ENCODE peak calls at places on chromosomes 12 and 14, in five cellular contexts. J, H, P, W and D are unnamed samples.

GRCh38 chr12:127903146-127903545 is 363.8 kb upstream of the TMEM132C start:
- DNase-seq in J (no peak), H (no peak), P (no peak), W (no peak), D (no peak)

GRCh38 chr14:22882529-22883190 is 362 bp upstream of the REM2 start:
- DNase-seq in J (peak; percentile 44), H (peak; percentile 39), P (peak; percentile 81), W (peak; percentile 39), D (no peak)

GRCh38 chr12:13573698-13574321 is 377.3 kb downstream of the EMP1 start:
- DNase-seq in J (no peak), H (peak; percentile 52), P (no peak), W (peak; percentile 58), D (no peak)

GRCh38 chr12:98592825-98593322 is 612 bp upstream of the SLC25A3 start:
- DNase-seq in J (no peak), H (peak; percentile 12), P (no peak), W (no peak), D (no peak)

GRCh38 chr12:7483343-7483742 is 20.2 kb downstream of the CD163 start:
- DNase-seq in J (no peak), H (peak; percentile 7), P (no peak), W (no peak), D (no peak)

GRCh38 chr12:89067436-89067835 is 284.9 kb downstream of the DUSP6 start:
- DNase-seq in J (no peak), H (peak; percentile 96), P (no peak), W (peak; percentile 72), D (no peak)

GRCh38 chr14:84670801-84671200 is 859.1 kb upstream of the FLRT2 start:
- DNase-seq in J (no peak), H (no peak), P (no peak), W (no peak), D (no peak)

GRCh38 chr12:91274886-91275285 is 92.3 kb upstream of the DCN start:
- DNase-seq in J (peak; percentile 9), H (no peak), P (peak; percentile 30), W (peak; percentile 88), D (peak; percentile 75)

GRCh38 chr12:7162691-7163114 is 26.8 kb upstream of the PEX5 start:
- DNase-seq in J (peak; percentile 24), H (peak; percentile 41), P (peak; percentile 65), W (peak; percentile 15), D (peak; percentile 36)

GRCh38 chr12:96501139-96501741 is 11.9 kb downstream of the CFAP54 start:
- DNase-seq in J (peak; percentile 20), H (peak; percentile 85), P (peak; percentile 17), W (peak; percentile 88), D (no peak)

GRCh38 chr12:69254046-69254445 is 14.7 kb downstream of the CPSF6 start:
- DNase-seq in J (no peak), H (peak; percentile 65), P (no peak), W (peak; percentile 67), D (no peak)

GRCh38 chr12:52210925-52211650 is 19.3 kb upstream of the KRT80 start:
- DNase-seq in J (no peak), H (no peak), P (peak; percentile 5), W (no peak), D (no peak)

GRCh38 chr12:106717671-106718070 is 56.8 kb upstream of the RIC8B start:
- DNase-seq in J (no peak), H (no peak), P (no peak), W (no peak), D (no peak)

GRCh38 chr14:28119849-28120248 is 646.7 kb upstream of the FOXG1 start:
- DNase-seq in J (no peak), H (peak; percentile 21), P (no peak), W (no peak), D (no peak)

DNA sequence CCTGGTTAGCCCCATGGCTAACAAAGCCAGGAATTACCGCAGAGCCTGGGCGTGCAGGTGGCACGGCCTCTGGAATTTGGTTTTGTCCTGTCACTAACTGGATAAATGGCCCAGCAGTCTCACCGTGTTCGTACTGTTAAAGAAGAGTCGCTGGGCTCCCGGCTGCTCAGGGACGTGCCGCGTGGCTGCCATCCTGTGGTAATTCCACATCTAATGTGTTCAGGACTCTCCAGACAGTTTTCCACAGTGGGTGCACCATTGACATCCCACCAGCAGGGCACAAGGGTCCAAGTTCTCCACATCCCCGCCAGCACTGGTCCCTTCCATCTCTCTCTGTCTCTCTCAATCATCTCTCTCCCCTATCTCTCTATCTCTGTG is 19.6 kb downstream of the NOC4L start:
- DNase-seq in J (no peak), H (no peak), P (no peak), W (no peak), D (no peak)
- TF ChIP-seq CTCF in J (no peak), H (peak; percentile 33), P (no peak), W (peak; percentile 30), D (no peak)

DNA sequence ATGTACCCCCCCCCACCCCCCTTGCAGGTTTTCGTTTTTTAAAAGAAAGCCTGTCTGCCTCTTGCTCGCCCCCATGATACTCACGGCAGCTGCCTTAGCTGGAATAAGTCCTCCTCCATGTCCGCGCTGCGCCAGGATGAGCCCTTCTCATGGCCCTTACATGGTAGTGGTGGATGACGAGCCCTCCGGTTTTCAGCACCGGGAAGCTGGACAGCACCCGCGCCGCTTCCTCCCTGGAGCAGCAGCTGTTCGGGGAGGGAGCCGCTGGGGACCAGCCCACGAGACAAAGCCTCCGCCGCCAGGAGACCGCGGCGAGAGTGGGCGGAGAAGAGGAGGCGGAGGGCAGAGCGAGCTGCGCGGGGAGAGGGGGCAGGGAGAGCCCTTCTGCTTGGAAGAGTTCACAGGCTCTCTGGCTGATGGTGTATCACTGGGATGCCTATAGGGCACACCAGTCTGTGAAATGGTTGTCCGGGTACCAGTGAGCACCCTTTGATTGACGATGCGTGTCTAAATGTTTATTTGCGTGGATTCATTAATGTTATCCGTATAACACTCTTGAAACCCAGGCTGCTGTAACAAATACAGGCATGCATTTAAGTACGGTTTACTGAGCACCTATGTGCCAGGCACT is at the start of gene SVOP:
- DNase-seq in J (peak; percentile 46), H (peak; percentile 79), P (peak; percentile 69), W (peak; percentile 85), D (peak; percentile 22)
- H3K4me3 ChIP-seq in J (no peak within 1 kb of the TSS), H (no peak within 1 kb of the TSS), P (no peak within 1 kb of the TSS), W (no peak within 1 kb of the TSS), D (no peak within 1 kb of the TSS)

GRCh38 chr14:90571149-90571548 is 174.3 kb downstream of the CALM1 start:
- DNase-seq in J (no peak), H (no peak), P (no peak), W (no peak), D (no peak)
- TF ChIP-seq CTCF in J (no peak), H (peak; percentile 25), P (no peak), W (no peak), D (no peak)

DNA sequence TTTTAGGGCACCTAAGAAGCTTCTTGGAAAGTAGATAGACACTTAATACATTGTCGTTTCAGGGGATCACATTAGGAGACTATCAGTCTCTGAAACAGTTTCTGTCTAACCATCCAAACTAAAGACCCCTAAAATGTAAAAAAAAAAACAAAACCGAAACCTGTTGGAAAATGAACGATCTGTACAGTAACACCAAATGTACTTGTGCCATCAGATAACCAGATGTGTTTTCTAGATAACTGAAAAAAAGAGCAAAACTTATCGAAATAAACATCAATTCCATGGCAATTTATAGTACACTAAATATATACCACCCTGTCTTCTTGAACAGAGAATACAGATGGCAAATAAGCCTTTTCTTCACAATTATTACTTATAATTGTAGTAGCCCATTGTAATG is 2.0 kb downstream of the LDHB start:
- DNase-seq in J (no peak), H (no peak), P (no peak), W (no peak), D (no peak)
- H3K4me3 ChIP-seq in J (no peak overlapping the region), H (peak overlapping the region; percentile 86), P (no peak overlapping the region), W (peak overlapping the region; percentile 0), D (no peak overlapping the region)

GRCh38 chr12:124053855-124054254 is 80.8 kb downstream of the ZNF664 start:
- DNase-seq in J (peak; percentile 33), H (peak; percentile 32), P (no peak), W (peak; percentile 88), D (no peak)
- TF ChIP-seq CTCF in J (peak; percentile 77), H (peak; percentile 56), P (no peak), W (peak; percentile 59), D (peak; percentile 52)